ENCODE peak calls at places on chromosomes 13 and 19, in ten cellular contexts. N, K, X, Y, M, G, W, P, A and B are unnamed samples.

GRCh38 chr19:47581605-47582319 is 8.8 kb upstream of the ZNF541 start:
- DNase-seq in N (no peak), K (no peak), X (no peak), Y (no peak), M (no peak), G (no peak), W (no peak), P (no peak), A (no peak), B (no peak)

GRCh38 chr19:51090471-51090870 is 7.8 kb upstream of the KLK14 start:
- DNase-seq in N (no peak), K (no peak), X (no peak), Y (no peak), M (no peak), G (no peak), W (no peak), P (no peak), A (no peak), B (no peak)

GRCh38 chr13:33918199-33918932 is 100.4 kb downstream of the RFC3 start:
- DNase-seq in N (no peak), K (peak; percentile 75), X (no peak), Y (peak; percentile 69), M (peak; percentile 73), G (peak; percentile 70), W (peak; percentile 95), P (no peak), A (no peak), B (peak; percentile 5)

GRCh38 chr19:40070058-40070457 is 14.0 kb upstream of the ZNF780B start:
- DNase-seq in N (no peak), K (no peak), X (no peak), Y (no peak), M (no peak), G (no peak), W (no peak), P (no peak), A (no peak), B (no peak)

GRCh38 chr13:73284475-73284874 is 225.7 kb downstream of the KLF5 start:
- DNase-seq in N (no peak), K (no peak), X (no peak), Y (no peak), M (no peak), G (no peak), W (no peak), P (no peak), A (no peak), B (no peak)

GRCh38 chr19:41367848-41368301 is 3.9 kb upstream of the B9D2 start:
- DNase-seq in N (no peak), K (peak; percentile 94), X (no peak), Y (peak; percentile 78), M (peak; percentile 94), G (no peak), W (no peak), P (no peak), A (no peak), B (no peak)

GRCh38 chr13:40477623-40478608 is 188.5 kb downstream of the FOXO1 start:
- DNase-seq in N (peak; percentile 45), K (no peak), X (no peak), Y (no peak), M (no peak), G (no peak), W (no peak), P (no peak), A (no peak), B (peak; percentile 94)

GRCh38 chr19:58361900-58362271 is 665 bp downstream of the ZNF497 start:
- DNase-seq in N (no peak), K (peak; percentile 71), X (peak; percentile 64), Y (no peak), M (peak; percentile 37), G (no peak), W (no peak), P (no peak), A (no peak), B (peak; percentile 61)

GRCh38 chr19:55306712-55307111 is 18.4 kb downstream of the TMEM150B start:
- DNase-seq in N (no peak), K (no peak), X (no peak), Y (no peak), M (no peak), G (no peak), W (no peak), P (no peak), A (no peak), B (no peak)

GRCh38 chr19:50384685-50385535 is 763 bp downstream of the POLD1 start:
- DNase-seq in N (no peak), K (peak; percentile 56), X (no peak), Y (no peak), M (peak; percentile 2), G (no peak), W (peak; percentile 39), P (no peak), A (no peak), B (no peak)

GRCh38 chr13:46367622-46368327 is 19.3 kb downstream of the RUBCNL start:
- DNase-seq in N (no peak), K (peak; percentile 33), X (no peak), Y (no peak), M (peak; percentile 53), G (no peak), W (no peak), P (no peak), A (no peak), B (no peak)

GRCh38 chr13:26483546-26483945 is 73.9 kb upstream of the WASF3 start:
- DNase-seq in N (no peak), K (no peak), X (no peak), Y (no peak), M (no peak), G (no peak), W (no peak), P (no peak), A (no peak), B (no peak)

GRCh38 chr19:38805180-38805579 is 7.6 kb downstream of the LGALS4 start:
- DNase-seq in N (no peak), K (no peak), X (no peak), Y (no peak), M (peak; percentile 39), G (no peak), W (no peak), P (no peak), A (no peak), B (peak; percentile 40)

GRCh38 chr19:49570997-49571676 is 9.2 kb downstream of the NOSIP start:
- DNase-seq in N (no peak), K (peak; percentile 16), X (no peak), Y (no peak), M (no peak), G (no peak), W (peak; percentile 32), P (no peak), A (peak; percentile 60), B (peak; percentile 78)